ENCODE peak calls at places on chromosome 16, in seven cellular contexts. Z, S, U, N, W, L and I are unnamed samples.

GRCh38 chr16:31331807-31332301 is 23.1 kb upstream of the ITGAX start:
- DNase-seq in L (no peak), S (no peak), W (no peak), U (no peak), Z (no peak), N (no peak), I (no peak)

GRCh38 chr16:68005786-68006286 is 6.6 kb upstream of the DPEP2 start:
- DNase-seq in L (no peak), Z (no peak), N (no peak), U (no peak), S (no peak), W (no peak), I (no peak)

GRCh38 chr16:48146131-48146530 is 9.7 kb downstream of the ABCC12 start:
- DNase-seq in S (no peak), W (no peak), Z (no peak), L (no peak), U (no peak), N (no peak), I (no peak)

GRCh38 chr16:20385844-20386832 is 18.4 kb downstream of the PDILT start:
- DNase-seq in U (peak; percentile 35), Z (peak; percentile 61), N (peak; percentile 89), W (no peak), L (peak; percentile 76), S (peak; percentile 67), I (peak; percentile 66)

GRCh38 chr16:3065069-3065741 is at the start of gene IL32:
- DNase-seq in L (peak; percentile 25), N (no peak), S (peak; percentile 87), Z (no peak), W (no peak), U (no peak), I (no peak)

GRCh38 chr16:28499854-28500253 is 5.4 kb downstream of the APOBR start:
- DNase-seq in W (no peak), L (no peak), Z (no peak), U (no peak), S (peak; percentile 37), N (no peak), I (no peak)

GRCh38 chr16:69940676-69941075 is 10.5 kb upstream of the CLEC18A start:
- DNase-seq in W (no peak), S (no peak), N (no peak), L (no peak), Z (no peak), U (no peak), I (no peak)

GRCh38 chr16:3106205-3106928 is 6.0 kb upstream of the ZNF205 start:
- DNase-seq in W (no peak), U (peak; percentile 84), N (peak; percentile 97), S (peak; percentile 77), Z (peak; percentile 99), L (peak; percentile 98), I (peak; percentile 91)

GRCh38 chr16:51337662-51338061 is 186.6 kb upstream of the SALL1 start:
- DNase-seq in L (no peak), N (peak; percentile 56), W (no peak), Z (no peak), S (peak; percentile 57), U (no peak), I (no peak)

GRCh38 chr16:56382459-56382858 is 42.9 kb downstream of the AMFR start:
- DNase-seq in L (no peak), S (peak; percentile 86), W (no peak), U (no peak), Z (no peak), N (no peak), I (peak; percentile 48)

GRCh38 chr16:16009396-16009795 is 60.0 kb downstream of the ABCC1 start:
- DNase-seq in S (no peak), W (no peak), N (no peak), U (no peak), Z (no peak), L (no peak), I (no peak)

GRCh38 chr16:11989238-11990160 is 13.0 kb downstream of the SNX29 start:
- DNase-seq in W (no peak), U (no peak), Z (no peak), N (no peak), S (no peak), L (no peak), I (no peak)

GRCh38 chr16:46850619-46851555 is 19.9 kb upstream of the C16orf87 start:
- DNase-seq in L (no peak), N (no peak), U (no peak), S (no peak), W (no peak), Z (no peak), I (no peak)

GRCh38 chr16:3501783-3502400 is 1.1 kb downstream of the CLUAP1 start:
- DNase-seq in N (no peak), L (no peak), Z (no peak), U (no peak), S (no peak), W (no peak), I (no peak)

GRCh38 chr16:53922805-53923645 is 219.1 kb downstream of the FTO start:
- DNase-seq in W (no peak), S (no peak), U (no peak), L (no peak), Z (peak; percentile 5), N (no peak), I (no peak)

GRCh38 chr16:46727184-46727583 is 21.0 kb downstream of the MYLK3 start:
- DNase-seq in N (no peak), S (no peak), L (no peak), U (no peak), W (no peak), Z (no peak), I (no peak)

GRCh38 chr16:51050379-51050710 is 100.7 kb downstream of the SALL1 start:
- DNase-seq in L (no peak), U (no peak), N (no peak), Z (no peak), W (no peak), S (peak; percentile 35), I (no peak)

GRCh38 chr16:2532494-2533141 is 1.4 kb upstream of the CEMP1 start:
- DNase-seq in Z (peak; percentile 71), N (peak; percentile 86), L (peak; percentile 54), U (peak; percentile 64), S (peak; percentile 66), W (peak; percentile 39), I (peak; percentile 92)

GRCh38 chr16:3618782-3619166 is 7.4 kb upstream of the SLX4 start:
- DNase-seq in W (no peak), L (no peak), Z (no peak), U (peak; percentile 68), N (no peak), S (no peak), I (no peak)

GRCh38 chr16:66728117-66728787 is 23.2 kb downstream of the DYNC1LI2 start:
- DNase-seq in N (no peak), W (no peak), U (peak; percentile 28), Z (peak; percentile 59), S (peak; percentile 60), L (peak; percentile 66), I (peak; percentile 58)

GRCh38 chr16:3188925-3189825 is 1.2 kb downstream of the OR1F1 start:
- DNase-seq in Z (peak; percentile 76), L (peak; percentile 75), W (no peak), N (peak; percentile 96), S (peak; percentile 60), U (no peak), I (no peak)

GRCh38 chr16:79069118-79069517 is 531.4 kb downstream of the MAF start:
- DNase-seq in Z (no peak), N (no peak), L (no peak), S (no peak), W (no peak), U (no peak), I (no peak)

GRCh38 chr16:65667013-65667578 is 545.2 kb upstream of the CDH11 start:
- DNase-seq in W (no peak), Z (no peak), N (no peak), S (peak; percentile 9), L (no peak), U (no peak), I (no peak)

GRCh38 chr16:66523861-66524354 is 26.0 kb downstream of the TK2 start:
- DNase-seq in W (no peak), S (no peak), N (no peak), U (no peak), L (no peak), Z (no peak), I (no peak)

GRCh38 chr16:71426069-71426879 is 15.6 kb downstream of the TLE7 start:
- DNase-seq in W (peak; percentile 67), L (peak; percentile 65), N (peak; percentile 99), U (peak; percentile 95), S (peak; percentile 99), Z (peak; percentile 69), I (no peak)
- TF ChIP-seq JUND in W (no peak), L (no peak), N (no peak), U (peak; percentile 54), S (peak; percentile 84), Z (no peak), I (no peak)

GRCh38 chr16:14499110-14499509 is 130.9 kb downstream of the PARN start:
- DNase-seq in Z (no peak), S (no peak), W (no peak), L (no peak), U (no peak), N (no peak), I (no peak)
- TF ChIP-seq JUND in Z (no peak), S (no peak), W (no peak), L (no peak), U (no peak), N (no peak), I (no peak)

GRCh38 chr16:89367538-89368059 is 122.8 kb downstream of the ANKRD11 start:
- DNase-seq in N (no peak), W (no peak), Z (no peak), S (no peak), L (no peak), U (no peak), I (no peak)

GRCh38 chr16:89365044-89365467 is 125.3 kb downstream of the ANKRD11 start:
- DNase-seq in U (no peak), W (no peak), N (no peak), L (no peak), Z (peak; percentile 24), S (no peak), I (no peak)

GRCh38 chr16:89368604-89369249 is 121.6 kb downstream of the ANKRD11 start:
- DNase-seq in S (no peak), L (no peak), Z (no peak), U (no peak), W (no peak), N (no peak), I (no peak)

GRCh38 chr16:89365996-89366395 is 124.4 kb downstream of the ANKRD11 start:
- DNase-seq in N (no peak), L (no peak), S (no peak), Z (no peak), U (no peak), W (no peak), I (no peak)

GRCh38 chr16:89366561-89367537 is 123.5 kb downstream of the ANKRD11 start:
- DNase-seq in U (no peak), W (no peak), S (no peak), N (no peak), Z (peak; percentile 23), L (no peak), I (no peak)
- TF ChIP-seq JUND in U (no peak), W (no peak), S (no peak), N (no peak), Z (no peak), L (no peak), I (no peak)

DNA sequence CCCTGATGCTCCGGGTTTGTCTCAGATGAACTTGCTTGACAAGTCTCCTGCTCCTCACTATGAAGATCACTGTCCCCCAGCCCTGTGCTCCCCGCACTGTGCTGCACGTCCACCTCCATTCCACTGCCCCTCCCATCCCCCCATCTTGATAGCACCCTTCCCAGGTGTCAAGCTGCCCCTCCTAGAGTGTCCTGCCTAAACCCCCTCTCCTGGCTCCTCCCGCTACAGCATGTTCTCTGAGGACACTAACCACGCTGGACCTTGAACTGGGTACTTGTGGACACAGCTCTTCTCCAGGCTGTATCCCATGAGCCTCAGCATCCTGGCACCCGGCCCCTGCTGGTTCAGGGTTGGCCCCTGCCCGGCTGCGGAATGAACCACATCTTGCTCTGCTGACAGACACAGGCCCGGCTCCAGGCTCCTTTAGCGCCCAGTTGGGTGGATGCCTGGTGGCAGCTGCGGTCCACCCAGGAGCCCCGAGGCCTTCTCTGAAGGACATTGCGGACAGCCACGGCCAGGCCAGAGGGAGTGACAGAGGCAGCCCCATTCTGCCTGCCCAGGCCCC is 18.5 kb downstream of the DEXI start:
- DNase-seq in W (no peak), Z (no peak), N (no peak), U (no peak), L (no peak), S (peak; percentile 95), I (no peak)
- TF ChIP-seq JUND in W (no peak), Z (no peak), N (no peak), U (no peak), L (no peak), S (no peak), I (no peak)